ENCODE peak calls at places on chromosomes 3 and 15, in eight cellular contexts. M is EL; B is CD8-positive, alpha-beta T cell; T is kidney glomerular epithelial cell; G is ureter; Z is DMS153; E is SJCRH30; J is Right ventricle myocardium superior. K is an unnamed sample.

GRCh38 chr15:64356443-64357040 is 569 bp upstream of the CSNK1G1 start:
- DNase-seq in Z (peak), E (no peak), T (peak), M (no peak), G (no peak), B (no peak), J (no peak), K (no peak)

GRCh38 chr3:53709256-53709655 is 137.0 kb downstream of the CHDH start:
- DNase-seq in E (no peak), J (no peak), Z (no peak), M (no peak), B (no peak), T (no peak), G (peak), K (no peak)

GRCh38 chr3:96900059-96900458 is 85.7 kb downstream of the EPHA6 start:
- DNase-seq in E (no peak), B (no peak), J (no peak), M (no peak), G (no peak), Z (no peak), T (no peak), K (no peak)

GRCh38 chr15:59283717-59284336 is 77.2 kb downstream of the LDHAL6B start:
- DNase-seq in E (no peak), B (no peak), J (no peak), T (no peak), Z (no peak), M (peak), G (peak), K (no peak)

GRCh38 chr3:178097576-178097975 is 438.7 kb upstream of the KCNMB2 start:
- DNase-seq in E (no peak), G (peak), B (no peak), Z (no peak), J (no peak), T (no peak), M (peak), K (no peak)

GRCh38 chr15:53193149-53193548 is 403.0 kb upstream of the ONECUT1 start:
- DNase-seq in M (no peak), T (peak), G (no peak), E (peak), B (no peak), Z (no peak), J (no peak), K (no peak)

GRCh38 chr3:71681224-71681668 is 44.0 kb downstream of the EIF4E3 start:
- DNase-seq in G (peak), Z (no peak), T (peak), M (peak), J (peak), B (peak), E (no peak), K (peak)

GRCh38 chr3:12139111-12139511 is 19.6 kb downstream of the TIMP4 start:
- DNase-seq in G (no peak), E (no peak), B (no peak), J (peak), M (peak), Z (no peak), T (no peak), K (peak)

GRCh38 chr3:133426721-133427120 is 26.9 kb downstream of the BFSP2 start:
- DNase-seq in T (no peak), M (peak), B (no peak), J (no peak), Z (no peak), G (no peak), E (no peak), K (no peak)

GRCh38 chr3:157248590-157249425 is 88.9 kb upstream of the CCNL1 start:
- DNase-seq in Z (peak), E (peak), J (peak), B (no peak), M (peak), G (no peak), T (peak), K (no peak)

GRCh38 chr3:195246608-195247007 is 24.4 kb downstream of the XXYLT1 start:
- DNase-seq in Z (no peak), M (no peak), G (peak), E (peak), T (no peak), J (no peak), B (no peak), K (no peak)

GRCh38 chr15:70584838-70585706 is 178.3 kb downstream of the UACA start:
- DNase-seq in E (no peak), T (no peak), G (no peak), M (peak), B (peak), J (no peak), Z (no peak), K (no peak)

GRCh38 chr3:42014949-42015533 is 53.1 kb upstream of the ULK4 start:
- DNase-seq in J (peak), E (peak), T (no peak), Z (peak), B (no peak), G (no peak), M (peak), K (peak)

GRCh38 chr3:47398218-47398617 is 17.4 kb downstream of the PTPN23 start:
- DNase-seq in G (no peak), M (no peak), B (no peak), J (no peak), Z (no peak), E (no peak), T (no peak), K (no peak)

GRCh38 chr15:67174864-67175573 is 79.4 kb downstream of the AAGAB start:
- DNase-seq in E (no peak), T (peak), G (no peak), M (peak), J (no peak), B (no peak), Z (peak), K (no peak)

GRCh38 chr3:28326458-28326926 is 22.0 kb upstream of the ZCWPW2 start:
- DNase-seq in M (no peak), J (no peak), G (no peak), T (no peak), Z (no peak), E (no peak), B (peak), K (no peak)